ENCODE peak calls at places on chromosome 10, in seven cellular contexts. X is Peyer's patch, L is Panc1, P is lung, A is upper lobe of right lung, U is body of pancreas, I is coronary artery. Y is an unnamed sample.

GRCh38 chr10:71598673-71599072 is 120.9 kb downstream of the C10orf105 start:
- DNase-seq in X (no peak), L (no peak), P (peak; percentile 75), A (peak; percentile 78), U (peak; percentile 40), I (peak; percentile 84), Y (no peak)

GRCh38 chr10:71531485-71532446 is 135.0 kb downstream of the CDH23 start:
- DNase-seq in X (no peak), L (no peak), P (no peak), A (no peak), U (no peak), I (no peak), Y (no peak)

GRCh38 chr10:97974108-97974507 is 56.3 kb downstream of the CRTAC1 start:
- DNase-seq in X (no peak), L (no peak), P (no peak), A (no peak), U (no peak), I (no peak), Y (no peak)

GRCh38 chr10:89301231-89301630 is 615 bp upstream of the IFIT2 start:
- DNase-seq in X (no peak), L (no peak), P (peak; percentile 40), A (no peak), U (no peak), I (no peak), Y (no peak)

GRCh38 chr10:110679633-110680472 is 35.7 kb downstream of the RBM20 start:
- DNase-seq in X (no peak), L (no peak), P (no peak), A (no peak), U (no peak), I (no peak), Y (no peak)

GRCh38 chr10:10831085-10831484 is 186.6 kb upstream of the CELF2 start:
- DNase-seq in X (no peak), L (peak; percentile 7), P (peak; percentile 80), A (peak; percentile 73), U (no peak), I (peak; percentile 94), Y (no peak)

GRCh38 chr10:3486346-3487065 is 298.5 kb downstream of the KLF6 start:
- DNase-seq in X (peak; percentile 88), L (no peak), P (peak; percentile 79), A (peak; percentile 79), U (peak; percentile 79), I (no peak), Y (no peak)

GRCh38 chr10:16975188-16975587 is 154.4 kb downstream of the CUBN start:
- DNase-seq in X (no peak), L (no peak), P (no peak), A (no peak), U (no peak), I (no peak), Y (no peak)

GRCh38 chr10:118951218-118951617 is 78.3 kb upstream of the NANOS1 start:
- DNase-seq in X (no peak), L (no peak), P (no peak), A (no peak), U (no peak), I (no peak), Y (no peak)

GRCh38 chr10:78470267-78471103 is 436.8 kb downstream of the RPS24 start:
- DNase-seq in X (no peak), L (no peak), P (no peak), A (no peak), U (no peak), I (no peak), Y (no peak)

GRCh38 chr10:122056431-122057094 is 67.6 kb downstream of the TACC2 start:
- DNase-seq in X (no peak), L (no peak), P (peak; percentile 38), A (no peak), U (no peak), I (no peak), Y (no peak)

GRCh38 chr10:62613429-62613828 is 191.1 kb upstream of the ADO start:
- DNase-seq in X (no peak), L (no peak), P (no peak), A (no peak), U (no peak), I (no peak), Y (no peak)

GRCh38 chr10:77909755-77910375 is 16.7 kb downstream of the DLG5 start:
- DNase-seq in X (peak; percentile 71), L (no peak), P (no peak), A (no peak), U (peak; percentile 44), I (no peak), Y (no peak)

GRCh38 chr10:92857904-92858514 is 9.7 kb downstream of the EXOC6 start:
- DNase-seq in X (no peak), L (no peak), P (no peak), A (no peak), U (no peak), I (no peak), Y (no peak)

GRCh38 chr10:1358860-1359598 is 302.8 kb downstream of the WDR37 start:
- DNase-seq in X (no peak), L (no peak), P (no peak), A (no peak), U (no peak), I (no peak), Y (no peak)

GRCh38 chr10:68565658-68566057 is 5.5 kb downstream of the TET1 start:
- DNase-seq in X (no peak), L (no peak), P (no peak), A (no peak), U (no peak), I (no peak), Y (no peak)

GRCh38 chr10:108788891-108789290 is 1134.4 kb downstream of the XPNPEP1 start:
- DNase-seq in X (no peak), L (no peak), P (no peak), A (no peak), U (no peak), I (no peak), Y (no peak)

DNA sequence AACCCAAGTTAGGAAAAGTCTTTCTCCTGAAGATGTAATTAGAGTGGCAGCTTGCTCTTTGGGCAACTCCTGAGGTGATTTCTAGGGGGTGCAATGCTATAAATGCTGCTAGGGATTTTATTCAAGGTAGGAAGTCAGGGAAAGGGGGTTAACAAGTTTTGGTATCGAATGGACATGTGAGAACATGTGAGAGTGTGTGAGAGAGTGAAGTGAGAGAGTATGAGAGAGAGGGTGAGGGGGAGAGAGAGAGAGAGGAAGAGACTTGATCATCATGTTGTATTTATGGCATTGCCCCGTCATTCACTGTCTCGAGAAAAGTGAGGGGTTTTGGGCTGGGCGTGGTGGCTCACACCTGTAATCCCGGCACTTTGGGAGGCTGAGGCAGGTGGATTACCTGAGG is 50.9 kb downstream of the MCU start:
- DNase-seq in X (no peak), L (no peak), P (no peak), A (no peak), U (no peak), I (no peak), Y (no peak)
- H3K4me3 ChIP-seq in X (no peak overlapping the region), L (no peak overlapping the region), P (no peak overlapping the region), A (no peak overlapping the region), U (no peak overlapping the region), I (no peak overlapping the region), Y (no peak overlapping the region)

GRCh38 chr10:96414303-96414702 is 55.5 kb upstream of the OPALIN start:
- DNase-seq in X (no peak), L (no peak), P (peak; percentile 27), A (no peak), U (no peak), I (peak; percentile 66), Y (no peak)

GRCh38 chr10:96415896-96416554 is 57.2 kb upstream of the OPALIN start:
- DNase-seq in X (no peak), L (no peak), P (no peak), A (no peak), U (no peak), I (no peak), Y (no peak)

GRCh38 chr10:96410296-96410695 is 51.5 kb upstream of the OPALIN start:
- DNase-seq in X (no peak), L (no peak), P (no peak), A (no peak), U (no peak), I (peak; percentile 43), Y (no peak)

GRCh38 chr10:96415150-96415895 is 56.5 kb upstream of the OPALIN start:
- DNase-seq in X (no peak), L (no peak), P (peak; percentile 4), A (no peak), U (no peak), I (no peak), Y (no peak)

DNA sequence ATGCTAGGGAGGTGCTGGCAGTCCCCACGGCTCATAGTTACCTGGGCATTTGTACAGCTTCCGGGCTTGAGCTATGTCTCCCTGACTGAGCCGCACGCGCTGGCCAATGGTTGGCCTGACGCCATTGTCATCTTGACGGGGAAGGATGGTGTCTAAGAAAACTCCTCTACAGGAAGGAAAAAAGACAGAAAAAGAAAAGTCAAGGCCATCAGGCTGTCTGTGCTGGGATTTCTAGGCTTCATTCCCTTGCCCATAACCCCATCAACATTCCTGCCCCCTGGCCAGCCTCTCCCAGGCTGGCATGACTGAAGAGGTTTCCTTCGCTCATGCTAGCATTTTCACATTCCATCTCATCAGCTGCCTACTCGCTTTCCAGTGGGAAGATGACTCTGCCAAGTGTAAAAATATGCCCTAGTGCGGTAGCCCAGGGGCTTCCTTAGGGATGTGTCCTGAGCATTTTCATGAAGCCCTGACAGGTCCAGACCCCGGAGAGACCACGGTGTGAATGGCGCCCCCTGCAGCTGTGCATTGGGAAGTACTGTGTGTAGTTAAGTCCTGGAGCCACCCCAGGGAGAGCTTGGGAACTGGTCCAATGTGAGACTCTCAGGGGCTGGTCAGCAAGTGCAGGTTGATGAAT is 54.5 kb upstream of the OPALIN start:
- DNase-seq in X (no peak), L (no peak), P (peak; percentile 22), A (no peak), U (no peak), I (peak; percentile 53), Y (no peak)
- TF ChIP-seq CTCF in X (no peak), L (no peak), P (no peak), A (no peak), U (no peak), I (no peak), Y (peak; percentile 36)

DNA sequence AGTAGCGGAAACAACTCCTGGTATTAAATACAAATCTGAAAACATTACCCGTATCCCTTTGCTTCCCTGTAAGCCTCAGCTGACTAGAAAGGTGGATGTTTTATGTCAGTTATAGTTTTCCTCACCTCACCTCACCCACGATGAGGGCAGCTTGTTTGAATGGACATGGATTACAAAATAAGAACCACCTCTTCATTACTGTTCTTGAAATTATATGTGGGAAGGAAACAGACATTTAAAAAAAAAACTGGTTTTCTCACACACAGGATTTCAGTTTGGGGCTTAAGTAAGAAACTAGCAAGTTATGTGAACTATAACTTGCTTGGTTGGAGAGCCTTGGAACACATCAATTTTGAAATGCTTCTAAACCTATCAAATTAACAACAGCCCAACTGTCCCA is 232.9 kb upstream of the CCDC6 start:
- DNase-seq in X (no peak), L (no peak), P (no peak), A (no peak), U (no peak), I (no peak), Y (no peak)
- H3K4me3 ChIP-seq in X (no peak overlapping the region), L (no peak overlapping the region), P (no peak overlapping the region), A (no peak overlapping the region), U (no peak overlapping the region), I (no peak overlapping the region), Y (no peak overlapping the region)

DNA sequence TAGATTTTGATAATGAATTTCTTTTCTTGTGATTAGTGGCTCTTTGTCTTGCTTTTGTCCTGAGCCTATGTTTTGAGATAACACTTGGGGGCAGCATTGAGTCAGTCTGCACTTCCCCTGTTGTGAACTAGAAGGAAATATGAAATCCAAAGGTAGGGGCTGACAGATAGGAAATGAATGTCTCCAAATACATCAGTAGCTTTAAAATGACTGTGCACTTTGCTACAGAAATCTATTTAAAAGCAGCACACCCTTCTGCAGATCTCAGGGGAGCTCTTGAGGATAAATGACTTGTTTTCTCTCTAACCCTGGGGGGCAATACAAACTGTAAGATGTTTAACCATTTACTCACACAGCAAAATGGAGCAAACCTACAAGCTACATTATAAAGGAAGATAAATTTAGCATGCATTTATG is 176.0 kb upstream of the MYO3A start:
- DNase-seq in X (no peak), L (no peak), P (no peak), A (no peak), U (no peak), I (no peak), Y (peak; percentile 7)
- TF ChIP-seq CTCF in X (peak; percentile 26), L (peak; percentile 51), P (peak; percentile 19), A (peak; percentile 54), U (peak; percentile 48), I (no peak), Y (peak; percentile 64)